ENCODE peak calls at places on chromosomes 12 and 14, in eight cellular contexts. K, Z, A, N, M, E, B and G are unnamed samples.

GRCh38 chr12:56998981-56999380 is 7.4 kb downstream of the ZBTB39 start:
- DNase-seq in K (no peak), Z (no peak), A (no peak), N (no peak), M (no peak), E (peak), B (no peak), G (no peak)

GRCh38 chr12:1935242-1935641 is 16.8 kb upstream of the CACNA2D4 start:
- DNase-seq in K (no peak), Z (no peak), A (no peak), N (no peak), M (no peak), E (no peak), B (no peak), G (no peak)

GRCh38 chr12:131011165-131012079 is 57.7 kb downstream of the ADGRD1 start:
- DNase-seq in K (no peak), Z (no peak), A (no peak), N (no peak), M (no peak), E (no peak), B (no peak), G (no peak)

GRCh38 chr12:116160196-116160595 is 117.3 kb downstream of the MED13L start:
- DNase-seq in K (no peak), Z (no peak), A (no peak), N (no peak), M (no peak), E (no peak), B (no peak), G (peak)

GRCh38 chr14:79057333-79057732 is 887.2 kb downstream of the NRXN3 start:
- DNase-seq in K (no peak), Z (no peak), A (no peak), N (no peak), M (no peak), E (no peak), B (no peak), G (no peak)

GRCh38 chr12:1881301-1881700 is 37.2 kb downstream of the CACNA2D4 start:
- DNase-seq in K (no peak), Z (no peak), A (no peak), N (no peak), M (no peak), E (no peak), B (no peak), G (no peak)

GRCh38 chr12:64569923-64570595 is 40.2 kb upstream of the RASSF3 start:
- DNase-seq in K (no peak), Z (no peak), A (no peak), N (no peak), M (no peak), E (no peak), B (no peak), G (no peak)

GRCh38 chr12:14564336-14564959 is 3.2 kb downstream of the PLBD1 start:
- DNase-seq in K (no peak), Z (no peak), A (no peak), N (no peak), M (no peak), E (no peak), B (no peak), G (no peak)